ENCODE peak calls at places on chromosomes 6 and 20, in eight cellular contexts. B is NT2/D1, D is thyroid gland, L is SJSA1, V is GM12878, M is psoas muscle, C is left ventricle myocardium inferior, X is lower lobe of right lung. Q is an unnamed sample.
A peak's percentile ranks its signal among the peaks of the same experiment; 100 is the strongest.

GRCh38 chr6:122130026-122130348 is 269.5 kb upstream of the HSF2 start:
- DNase-seq in C (no peak), L (no peak), B (no peak), V (no peak), D (no peak), M (no peak), X (no peak), Q (no peak)

GRCh38 chr6:76862966-76863365 is 600.3 kb downstream of the HTR1B start:
- DNase-seq in M (no peak), C (no peak), L (no peak), X (no peak), V (no peak), D (no peak), B (no peak), Q (no peak)

GRCh38 chr6:14706378-14706929 is 539.4 kb upstream of the JARID2 start:
- DNase-seq in C (peak; percentile 64), V (no peak), B (no peak), M (peak; percentile 71), D (no peak), L (peak; percentile 51), X (peak; percentile 48), Q (peak; percentile 55)

GRCh38 chr6:168029459-168030217 is 32.2 kb downstream of the KIF25 start:
- DNase-seq in C (no peak), X (peak; percentile 46), M (no peak), L (no peak), D (peak; percentile 73), V (no peak), B (no peak), Q (no peak)

GRCh38 chr6:3664641-3665041 is 86.9 kb downstream of the PXDC1 start:
- DNase-seq in M (no peak), B (no peak), L (peak; percentile 61), C (no peak), X (no peak), D (peak; percentile 89), V (no peak), Q (no peak)

GRCh38 chr20:31673943-31674463 is 36.3 kb downstream of the COX4I2 start:
- DNase-seq in V (no peak), B (no peak), C (no peak), X (no peak), L (no peak), M (no peak), D (no peak), Q (no peak)

GRCh38 chr20:35871311-35871771 is 83.0 kb downstream of the SCAND1 start:
- DNase-seq in C (peak; percentile 21), V (no peak), L (peak; percentile 83), X (no peak), D (peak; percentile 24), M (no peak), B (no peak), Q (peak; percentile 49)

GRCh38 chr6:40936810-40937209 is 102.2 kb downstream of the UNC5CL start:
- DNase-seq in V (no peak), L (peak; percentile 78), B (no peak), M (no peak), X (no peak), D (no peak), C (no peak), Q (no peak)

GRCh38 chr6:137709424-137710281 is 157.4 kb upstream of the TNFAIP3 start:
- DNase-seq in L (no peak), X (no peak), D (no peak), C (no peak), V (no peak), M (no peak), B (no peak), Q (no peak)

GRCh38 chr6:139030539-139030938 is 2.0 kb downstream of the ABRACL start:
- DNase-seq in M (no peak), X (no peak), D (no peak), V (peak; percentile 48), B (no peak), C (no peak), L (no peak), Q (no peak)

GRCh38 chr6:2680264-2680908 is 70.3 kb downstream of the MYLK4 start:
- DNase-seq in X (no peak), C (no peak), V (no peak), L (no peak), B (no peak), M (no peak), D (no peak), Q (no peak)

GRCh38 chr6:128097019-128097418 is 196.2 kb upstream of the THEMIS start:
- DNase-seq in M (no peak), C (no peak), X (no peak), V (no peak), L (no peak), D (no peak), B (no peak), Q (no peak)

GRCh38 chr6:84103029-84103428 is 69.5 kb downstream of the MRAP2 start:
- DNase-seq in L (no peak), M (no peak), V (no peak), X (no peak), C (no peak), B (no peak), D (no peak), Q (no peak)

GRCh38 chr6:34530753-34531365 is 25.3 kb downstream of the SPDEF start:
- DNase-seq in C (no peak), D (no peak), V (no peak), X (no peak), L (no peak), B (no peak), M (no peak), Q (no peak)

GRCh38 chr6:34238507-34239239 is 2.0 kb downstream of the HMGA1 start:
- DNase-seq in M (no peak), D (no peak), V (no peak), L (no peak), X (peak; percentile 37), B (no peak), C (no peak), Q (no peak)

GRCh38 chr20:16929756-16930155 is 181.6 kb downstream of the OTOR start:
- DNase-seq in X (no peak), D (no peak), M (no peak), V (no peak), L (no peak), B (no peak), C (no peak), Q (no peak)

GRCh38 chr6:39228111-39228971 is 934 bp downstream of the KCNK5 start:
- DNase-seq in V (no peak), C (no peak), X (no peak), D (no peak), B (no peak), L (no peak), M (no peak), Q (no peak)

DNA sequence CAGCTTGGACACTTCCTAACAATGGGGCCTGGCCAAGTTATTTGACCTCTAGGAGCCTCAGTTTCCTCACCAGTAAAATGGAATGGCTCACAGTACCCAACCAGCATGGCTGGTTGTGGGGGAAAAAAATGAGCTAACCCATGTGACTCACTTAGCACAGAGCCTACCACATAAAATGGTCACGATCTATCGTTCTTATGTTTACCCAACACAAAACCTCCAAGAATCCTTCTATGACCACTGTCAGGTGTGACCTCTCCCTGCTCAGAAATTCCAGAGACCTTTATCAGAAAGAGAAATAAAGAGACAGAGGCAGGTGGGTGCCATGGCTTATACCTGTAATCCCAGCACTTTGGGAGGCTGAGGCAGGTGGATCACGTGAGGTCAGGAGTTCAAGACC is 39.4 kb downstream of the BPIFB1 start:
- DNase-seq in M (no peak), L (no peak), D (no peak), B (no peak), V (no peak), X (no peak), C (no peak), Q (no peak)
- H3K27me3 ChIP-seq in M (no peaks in the 10 kb centered on the region), L (peaks cover 18% of the 10 kb centered on the region), D (no peaks in the 10 kb centered on the region), B (no peaks in the 10 kb centered on the region), V (peaks cover 10% of the 10 kb centered on the region), X (peaks cover 15% of the 10 kb centered on the region), C (peaks cover 97% of the 10 kb centered on the region), Q (peaks cover 47% of the 10 kb centered on the region)

GRCh38 chr6:32126880-32127279 is 1.2 kb downstream of the ATF6B start:
- DNase-seq in B (no peak), L (no peak), X (no peak), D (no peak), C (no peak), V (no peak), M (no peak), Q (no peak)

GRCh38 chr6:32127409-32127716 is 683 bp downstream of the ATF6B start:
- DNase-seq in V (no peak), M (no peak), C (no peak), B (no peak), X (no peak), L (no peak), D (no peak), Q (no peak)

GRCh38 chr6:32127717-32128592 is at the start of gene ATF6B:
- DNase-seq in L (peak; percentile 91), M (peak; percentile 99), B (peak; percentile 95), C (peak; percentile 98), X (peak; percentile 99), V (peak; percentile 97), D (peak; percentile 100), Q (peak; percentile 96)

GRCh38 chr6:32129297-32130088 is 595 bp downstream of the FKBPL start:
- DNase-seq in X (no peak), C (no peak), B (no peak), M (no peak), D (peak; percentile 71), L (no peak), V (no peak), Q (no peak)

DNA sequence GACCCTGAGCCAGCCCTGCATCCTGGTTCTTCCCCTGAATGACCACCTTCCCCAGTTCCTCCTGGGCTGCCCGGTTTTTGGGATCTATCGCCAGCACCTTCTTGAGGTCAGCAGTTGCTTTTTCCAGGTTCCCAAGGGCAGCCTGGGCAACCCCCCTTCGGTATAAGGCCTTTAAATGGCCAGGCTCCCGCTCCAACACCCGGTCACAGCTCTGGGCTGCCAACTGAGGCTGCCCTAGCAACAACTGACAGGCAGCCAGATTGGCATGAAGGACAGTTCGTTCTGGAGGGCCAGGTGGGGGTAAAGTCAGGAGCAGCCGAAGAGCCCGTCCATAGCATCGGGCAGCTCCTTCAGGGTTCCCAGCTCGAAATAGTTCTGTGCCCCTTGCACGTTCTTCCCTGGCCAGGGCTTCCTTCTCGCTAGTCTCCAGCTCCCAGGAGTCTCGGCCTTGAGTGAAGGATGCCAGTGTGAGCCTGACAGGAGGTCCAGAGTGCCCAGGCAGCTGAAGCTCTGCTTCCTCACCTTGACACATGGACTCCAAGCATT is 778 bp upstream of the ATF6B start:
- DNase-seq in V (no peak), X (no peak), B (no peak), C (no peak), M (no peak), D (no peak), L (no peak), Q (no peak)
- H3K4me3 ChIP-seq in V (peak overlapping the region; percentile 75), X (peak overlapping the region; percentile 86), B (no peak overlapping the region), C (peak overlapping the region; percentile 84), M (peak overlapping the region; percentile 95), D (peak overlapping the region; percentile 52), L (peak overlapping the region; percentile 47), Q (peak overlapping the region; percentile 97)

DNA sequence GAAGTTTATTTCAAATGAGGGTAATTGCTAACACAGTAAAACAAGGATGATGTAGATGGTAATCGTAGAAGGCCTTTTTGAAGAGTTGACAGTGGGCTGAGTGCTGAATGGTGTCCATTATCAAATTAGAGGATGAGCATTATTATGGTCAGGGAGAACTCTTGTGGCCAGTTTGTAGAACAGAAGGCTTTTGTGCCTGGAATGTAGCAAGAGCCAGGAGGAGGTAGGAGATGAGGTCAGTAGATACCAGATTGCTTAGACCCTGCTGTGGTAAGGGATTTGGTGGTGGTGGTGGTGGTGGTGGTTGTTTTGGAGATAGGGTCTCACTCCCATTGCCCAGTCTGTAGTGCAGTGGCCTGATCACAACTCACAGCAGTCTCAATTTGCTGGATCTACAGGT is 6.2 kb downstream of the CSE1L start:
- DNase-seq in X (no peak), D (no peak), V (no peak), L (no peak), M (no peak), B (no peak), C (no peak), Q (no peak)
- H3K4me1 ChIP-seq in X (peaks cover 24% of the 10 kb centered on the region), D (peaks cover 9% of the 10 kb centered on the region), V (peaks cover 28% of the 10 kb centered on the region), L (peaks cover 4% of the 10 kb centered on the region), M (peaks cover 27% of the 10 kb centered on the region), B (peaks cover 7% of the 10 kb centered on the region), C (peaks cover 33% of the 10 kb centered on the region), Q (no peaks in the 10 kb centered on the region)

GRCh38 chr6:123223461-123223860 is 227.4 kb downstream of the CLVS2 start:
- DNase-seq in M (no peak), L (no peak), C (no peak), D (no peak), V (no peak), X (no peak), B (no peak), Q (no peak)
- H3K27me3 ChIP-seq in M (no peaks in the 10 kb centered on the region), L (no peaks in the 10 kb centered on the region), C (no peaks in the 10 kb centered on the region), D (no peaks in the 10 kb centered on the region), V (no peaks in the 10 kb centered on the region), X (no peaks in the 10 kb centered on the region), B (no peaks in the 10 kb centered on the region), Q (no peaks in the 10 kb centered on the region)

Q was measured in heart right ventricle.